ENCODE peak calls at places on chromosomes 11 and 22, in four cellular contexts. One of them, this sample, is unnamed.

GRCh38 chr11:127640822-127641485 is 640.4 kb upstream of the KIRREL3 start:
- DNase-seq in K562: no peak
- DNase-seq in IMR-90: peak; percentile 57
- DNase-seq in GM12878: no peak
- DNase-seq in this sample: peak; percentile 93

GRCh38 chr22:38461057-38461413 is 6.0 kb upstream of the KCNJ4 start:
- DNase-seq in K562: no peak
- DNase-seq in IMR-90: no peak
- DNase-seq in GM12878: no peak
- DNase-seq in this sample: no peak

GRCh38 chr11:60390389-60390788 is 5.9 kb upstream of the MS4A14 start:
- DNase-seq in K562: no peak
- DNase-seq in IMR-90: no peak
- DNase-seq in GM12878: no peak
- DNase-seq in this sample: no peak

GRCh38 chr11:17479284-17480214 is 2.9 kb upstream of the ABCC8 start:
- DNase-seq in K562: peak; percentile 67
- DNase-seq in IMR-90: no peak
- DNase-seq in GM12878: no peak
- DNase-seq in this sample: peak; percentile 10

GRCh38 chr22:28243539-28243938 is 324.5 kb upstream of the PITPNB start:
- DNase-seq in K562: no peak
- DNase-seq in IMR-90: no peak
- DNase-seq in GM12878: no peak
- DNase-seq in this sample: no peak

GRCh38 chr11:11789735-11790369 is 51.9 kb upstream of the USP47 start:
- DNase-seq in K562: peak; percentile 29
- DNase-seq in IMR-90: peak; percentile 40
- DNase-seq in GM12878: no peak
- DNase-seq in this sample: peak; percentile 16

GRCh38 chr11:12285106-12285505 is 92.3 kb upstream of the PARVA start:
- DNase-seq in K562: no peak
- DNase-seq in IMR-90: peak; percentile 98
- DNase-seq in GM12878: no peak
- DNase-seq in this sample: peak; percentile 19

GRCh38 chr22:50473855-50474671 is 772 bp downstream of the SBF1 start:
- DNase-seq in K562: peak; percentile 53
- DNase-seq in IMR-90: peak; percentile 67
- DNase-seq in GM12878: no peak
- DNase-seq in this sample: peak; percentile 47

GRCh38 chr11:88059326-88059725 is 115.9 kb downstream of the RAB38 start:
- DNase-seq in K562: no peak
- DNase-seq in IMR-90: no peak
- DNase-seq in GM12878: no peak
- DNase-seq in this sample: no peak

GRCh38 chr11:10381730-10382129 is 73.3 kb upstream of the AMPD3 start:
- DNase-seq in K562: no peak
- DNase-seq in IMR-90: peak; percentile 37
- DNase-seq in GM12878: no peak
- DNase-seq in this sample: no peak

GRCh38 chr22:41501209-41501608 is 32.3 kb downstream of the ACO2 start:
- DNase-seq in K562: no peak
- DNase-seq in IMR-90: no peak
- DNase-seq in GM12878: peak; percentile 27
- DNase-seq in this sample: peak; percentile 16

GRCh38 chr11:110524227-110524626 is 94.5 kb downstream of the FDX1 start:
- DNase-seq in K562: no peak
- DNase-seq in IMR-90: peak; percentile 99
- DNase-seq in GM12878: no peak
- DNase-seq in this sample: no peak

GRCh38 chr22:21041937-21042336 is 3.8 kb upstream of the LRRC74B start:
- DNase-seq in K562: no peak
- DNase-seq in IMR-90: peak; percentile 76
- DNase-seq in GM12878: no peak
- DNase-seq in this sample: no peak

GRCh38 chr11:9708544-9708943 is 44.7 kb downstream of the SWAP70 start:
- DNase-seq in K562: no peak
- DNase-seq in IMR-90: peak; percentile 35
- DNase-seq in GM12878: no peak
- DNase-seq in this sample: peak; percentile 84

GRCh38 chr11:10866893-10867331 is 9.1 kb upstream of the ZBED5 start:
- DNase-seq in K562: no peak
- DNase-seq in IMR-90: peak; percentile 87
- DNase-seq in GM12878: no peak
- DNase-seq in this sample: no peak

GRCh38 chr11:46278387-46279173 is 1.1 kb downstream of the CREB3L1 start:
- DNase-seq in K562: peak; percentile 84
- DNase-seq in IMR-90: peak; percentile 59
- DNase-seq in GM12878: no peak
- DNase-seq in this sample: no peak

GRCh38 chr22:22930571-22931556 is 43.2 kb downstream of the IGLL5 start:
- DNase-seq in K562: peak; percentile 57
- DNase-seq in IMR-90: no peak
- DNase-seq in GM12878: no peak
- DNase-seq in this sample: no peak

GRCh38 chr11:34068098-34068497 is 16.6 kb downstream of the CAPRIN1 start:
- DNase-seq in K562: no peak
- DNase-seq in IMR-90: peak; percentile 64
- DNase-seq in GM12878: no peak
- DNase-seq in this sample: peak; percentile 93

GRCh38 chr22:19111140-19111539 is 11.1 kb downstream of the DGCR2 start:
- DNase-seq in K562: no peak
- DNase-seq in IMR-90: no peak
- DNase-seq in GM12878: no peak
- DNase-seq in this sample: no peak

GRCh38 chr11:46615756-46616155 is 1.3 kb downstream of the HARBI1 start:
- DNase-seq in K562: no peak
- DNase-seq in IMR-90: peak; percentile 54
- DNase-seq in GM12878: no peak
- DNase-seq in this sample: no peak

GRCh38 chr22:29328566-29329500 is 13.3 kb upstream of the RASL10A start:
- DNase-seq in K562: no peak
- DNase-seq in IMR-90: peak; percentile 22
- DNase-seq in GM12878: no peak
- DNase-seq in this sample: no peak

GRCh38 chr11:39461065-39461464 is 1998.4 kb downstream of the LRRC4C start:
- DNase-seq in K562: no peak
- DNase-seq in IMR-90: no peak
- DNase-seq in GM12878: no peak
- DNase-seq in this sample: no peak

GRCh38 chr22:35549338-35549737 is 8.7 kb downstream of the RASD2 start:
- DNase-seq in K562: no peak
- DNase-seq in IMR-90: no peak
- DNase-seq in GM12878: no peak
- DNase-seq in this sample: no peak

GRCh38 chr22:35546886-35547285 is 6.3 kb downstream of the RASD2 start:
- DNase-seq in K562: no peak
- DNase-seq in IMR-90: no peak
- DNase-seq in GM12878: no peak
- DNase-seq in this sample: no peak

GRCh38 chr22:35548762-35549106 is 8.1 kb downstream of the RASD2 start:
- DNase-seq in K562: no peak
- DNase-seq in IMR-90: no peak
- DNase-seq in GM12878: no peak
- DNase-seq in this sample: no peak

GRCh38 chr22:35544810-35545209 is 4.2 kb downstream of the RASD2 start:
- DNase-seq in K562: no peak
- DNase-seq in IMR-90: no peak
- DNase-seq in GM12878: no peak
- DNase-seq in this sample: no peak

DNA sequence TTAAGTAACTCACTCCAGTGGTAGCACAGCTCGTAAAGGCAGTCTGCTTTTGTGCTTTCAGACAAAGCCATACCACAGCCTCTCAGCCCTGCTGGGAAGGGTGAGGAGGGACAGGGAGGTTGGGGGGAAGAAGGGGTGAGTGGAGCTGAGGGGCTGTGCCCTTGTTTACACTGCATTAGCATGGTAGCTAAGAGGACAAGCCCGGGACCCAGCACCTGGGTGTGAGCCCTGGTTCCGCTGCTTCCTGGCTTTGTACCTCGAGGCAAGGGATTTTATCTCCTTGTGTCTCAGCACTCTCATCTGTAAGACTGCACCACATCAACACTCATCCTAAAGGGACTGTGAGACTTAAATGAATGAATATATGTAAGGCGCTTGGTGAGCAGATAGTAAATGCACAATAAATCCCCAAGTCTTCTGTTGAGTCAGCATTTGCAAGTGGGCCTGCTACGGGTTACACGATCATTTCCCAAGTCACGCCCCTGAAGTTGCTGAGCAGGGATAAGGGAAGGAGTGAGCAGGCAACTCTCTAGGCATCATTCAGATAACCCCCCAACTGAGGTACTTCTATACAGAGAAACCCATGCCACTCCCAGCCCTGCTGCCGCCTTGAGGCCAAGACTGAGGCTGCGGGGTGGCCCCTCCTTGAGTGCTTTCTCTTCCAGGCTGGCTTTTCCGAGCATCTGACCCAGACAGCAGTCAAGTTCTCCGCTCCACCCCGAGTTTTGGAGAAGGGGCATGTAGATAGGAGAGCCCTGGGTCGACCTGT is 7.5 kb downstream of the RASD2 start:
- DNase-seq in K562: peak; percentile 14
- DNase-seq in IMR-90: no peak
- DNase-seq in GM12878: no peak
- DNase-seq in this sample: no peak
- H3K4me1 ChIP-seq in K562: peaks cover 20% of the 10 kb centered on the region
- H3K4me1 ChIP-seq in IMR-90: no peaks in the 10 kb centered on the region
- H3K4me1 ChIP-seq in GM12878: peaks cover 4% of the 10 kb centered on the region
- H3K4me1 ChIP-seq in this sample: no peaks in the 10 kb centered on the region

GRCh38 chr11:92979176-92979575 is 9.7 kb downstream of the MTNR1B start:
- DNase-seq in K562: peak; percentile 2
- DNase-seq in IMR-90: peak; percentile 89
- DNase-seq in GM12878: no peak
- DNase-seq in this sample: no peak
- TF ChIP-seq FOS in K562: no peak
- TF ChIP-seq FOS in IMR-90: peak; percentile 39
- TF ChIP-seq FOS in GM12878: no peak
- TF ChIP-seq FOS in this sample: no peak

GRCh38 chr11:2381494-2382128 is 4.5 kb downstream of the CD81 start:
- DNase-seq in K562: no peak
- DNase-seq in IMR-90: no peak
- DNase-seq in GM12878: no peak
- DNase-seq in this sample: no peak

GRCh38 chr11:2382927-2383822 is 6.1 kb downstream of the CD81 start:
- DNase-seq in K562: no peak
- DNase-seq in IMR-90: peak; percentile 63
- DNase-seq in GM12878: no peak
- DNase-seq in this sample: peak; percentile 51

GRCh38 chr11:2380807-2381350 is 3.8 kb downstream of the CD81 start:
- DNase-seq in K562: no peak
- DNase-seq in IMR-90: no peak
- DNase-seq in GM12878: peak; percentile 55
- DNase-seq in this sample: peak; percentile 57

GRCh38 chr11:2380396-2380795 is 3.3 kb downstream of the CD81 start:
- DNase-seq in K562: no peak
- DNase-seq in IMR-90: no peak
- DNase-seq in GM12878: no peak
- DNase-seq in this sample: no peak

DNA sequence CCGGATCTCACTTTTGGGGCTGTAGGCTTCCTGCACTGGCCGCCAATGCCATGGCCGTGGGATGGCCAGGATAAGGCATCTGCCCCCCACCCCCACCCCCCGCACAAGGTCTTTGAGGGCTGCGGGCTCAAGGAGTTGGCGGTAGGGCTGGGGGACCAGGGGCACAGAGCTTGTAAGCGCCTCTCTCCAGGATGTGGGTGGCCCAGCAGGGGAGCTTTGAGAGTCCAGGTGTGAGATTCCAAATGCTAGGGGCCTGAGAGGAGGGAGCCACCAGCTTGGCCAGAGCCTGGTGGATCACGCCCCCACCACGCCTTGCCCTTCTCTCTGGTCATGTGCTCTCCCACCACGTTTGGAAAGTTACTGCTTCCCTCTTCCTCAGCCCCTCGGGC is 5.0 kb downstream of the CD81 start:
- DNase-seq in K562: no peak
- DNase-seq in IMR-90: no peak
- DNase-seq in GM12878: no peak
- DNase-seq in this sample: no peak
- H3K4me1 ChIP-seq in K562: peaks cover 88% of the 10 kb centered on the region
- H3K4me1 ChIP-seq in IMR-90: peaks cover 42% of the 10 kb centered on the region
- H3K4me1 ChIP-seq in GM12878: peaks cover 69% of the 10 kb centered on the region
- H3K4me1 ChIP-seq in this sample: peaks cover 54% of the 10 kb centered on the region

DNA sequence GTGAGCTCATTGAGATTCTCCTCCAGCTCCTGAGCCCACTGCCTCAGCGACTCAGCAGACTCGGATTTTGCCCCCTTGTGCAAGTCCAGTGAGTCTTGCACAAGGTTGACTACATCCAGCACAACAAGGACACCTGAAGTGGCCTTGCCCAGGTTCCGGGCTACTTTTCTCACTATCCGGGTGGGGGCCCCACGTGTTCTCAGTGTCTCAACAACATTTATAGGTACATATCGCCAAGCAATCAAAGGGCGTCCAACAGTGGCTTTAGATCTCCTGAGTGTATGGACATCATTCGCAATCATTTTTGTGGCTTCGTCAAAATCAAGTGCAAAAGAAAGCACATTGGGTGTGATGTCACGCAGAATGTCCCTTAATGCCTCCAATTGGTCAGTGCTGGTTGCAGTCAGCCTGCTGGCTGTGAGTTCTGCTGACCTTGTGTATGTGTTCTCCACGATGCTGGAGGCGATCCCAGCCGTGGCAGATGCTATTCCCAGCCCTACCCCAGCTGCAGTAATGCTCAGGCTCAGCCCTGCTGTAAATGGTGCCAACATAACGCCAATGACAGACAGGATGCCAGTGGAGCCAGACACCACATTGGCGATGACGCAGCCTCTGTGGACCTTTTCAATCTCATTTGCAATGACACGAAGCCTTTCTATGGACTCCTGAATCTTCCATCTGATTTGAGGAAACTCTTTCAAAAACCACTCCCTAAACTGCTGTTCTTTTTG is 10.3 kb downstream of the APOL4 start:
- DNase-seq in K562: no peak
- DNase-seq in IMR-90: peak; percentile 64
- DNase-seq in GM12878: no peak
- DNase-seq in this sample: no peak
- TF ChIP-seq FOS in K562: no peak
- TF ChIP-seq FOS in IMR-90: no peak
- TF ChIP-seq FOS in GM12878: no peak
- TF ChIP-seq FOS in this sample: no peak